ENCODE peak calls at places on chromosomes 3 and 15, in five cellular contexts. T is nucleus accumbens, M is AG08396, N is left cardiac atrium, O is SK-N-SH. K is an unnamed sample.

GRCh38 chr15:89680282-89680873 is 1.2 kb upstream of the PLIN1 start:
- DNase-seq in M (peak; percentile 63), O (no peak), N (peak; percentile 74), T (no peak), K (peak; percentile 55)

GRCh38 chr15:35980719-35981118 is 434.8 kb upstream of the DPH6 start:
- DNase-seq in M (peak; percentile 28), N (no peak), O (no peak), T (no peak), K (no peak)

GRCh38 chr15:78159395-78159794 is 10.2 kb downstream of the IDH3A start:
- DNase-seq in T (no peak), O (no peak), N (no peak), M (no peak), K (no peak)

GRCh38 chr3:34015204-34016142 is 217.0 kb downstream of the PDCD6IP start:
- DNase-seq in M (no peak), O (no peak), T (no peak), N (no peak), K (no peak)

GRCh38 chr15:80404057-80404718 is at the start of gene ARNT2:
- DNase-seq in O (peak; percentile 91), T (peak; percentile 62), M (peak; percentile 74), N (peak; percentile 42), K (peak; percentile 35)

GRCh38 chr15:27871078-27871695 is 227.9 kb downstream of the OCA2 start:
- DNase-seq in M (no peak), O (no peak), N (no peak), T (no peak), K (no peak)

GRCh38 chr3:156382458-156383346 is 172.2 kb downstream of the SSR3 start:
- DNase-seq in T (no peak), O (no peak), N (no peak), M (peak; percentile 46), K (peak; percentile 82)

GRCh38 chr15:78880242-78880533 is 7.5 kb downstream of the MORF4L1 start:
- DNase-seq in N (no peak), O (no peak), T (no peak), M (no peak), K (no peak)

GRCh38 chr3:146265720-146266119 is 14.8 kb upstream of the PLSCR4 start:
- DNase-seq in T (no peak), N (no peak), M (no peak), O (no peak), K (no peak)

GRCh38 chr3:121651684-121652083 is 9.0 kb downstream of the HCLS1 start:
- DNase-seq in N (no peak), O (no peak), M (no peak), T (no peak), K (no peak)

GRCh38 chr15:59741274-59741906 is 52.3 kb upstream of the BNIP2 start:
- DNase-seq in M (peak; percentile 19), T (no peak), O (peak; percentile 52), N (no peak), K (peak; percentile 23)

GRCh38 chr3:9820944-9821343 is 10.9 kb downstream of the TTLL3 start:
- DNase-seq in O (peak; percentile 39), M (no peak), T (no peak), N (no peak), K (no peak)

GRCh38 chr15:74200871-74201419 is 1.6 kb downstream of the STRA6 start:
- DNase-seq in O (peak; percentile 56), T (no peak), M (peak; percentile 36), N (no peak), K (peak; percentile 52)

GRCh38 chr15:78108300-78109084 is 16.1 kb downstream of the SH2D7 start:
- DNase-seq in N (peak; percentile 88), O (peak; percentile 87), M (peak; percentile 88), T (peak; percentile 46), K (peak; percentile 92)

GRCh38 chr15:33985287-33985686 is 17.0 kb downstream of the CHRM5 start:
- DNase-seq in N (no peak), M (peak; percentile 56), O (no peak), T (no peak), K (no peak)

GRCh38 chr3:127093312-127093711 is 99.6 kb upstream of the PRR23E start:
- DNase-seq in N (no peak), M (no peak), T (no peak), O (no peak), K (no peak)

GRCh38 chr15:60585743-60586708 is 107.1 kb upstream of the ICE2 start:
- DNase-seq in T (peak; percentile 18), M (peak; percentile 77), O (peak; percentile 66), N (peak; percentile 41), K (peak; percentile 76)

GRCh38 chr15:68843425-68844311 is 23.0 kb upstream of the ANP32A start:
- DNase-seq in T (peak; percentile 20), M (no peak), N (no peak), O (peak; percentile 82), K (no peak)

GRCh38 chr3:116741462-116741861 is 31.9 kb downstream of the TUSC7 start:
- DNase-seq in N (no peak), O (peak; percentile 11), M (no peak), T (no peak), K (no peak)

GRCh38 chr3:196406806-196407470 is 25.3 kb downstream of the UBXN7 start:
- DNase-seq in N (no peak), M (peak; percentile 86), T (no peak), O (peak; percentile 42), K (no peak)

GRCh38 chr3:45170071-45170470 is 23.9 kb upstream of the CDCP1 start:
- DNase-seq in T (no peak), N (no peak), M (no peak), O (no peak), K (no peak)

GRCh38 chr3:114079761-114080160 is 23.2 kb downstream of the QTRT2 start:
- DNase-seq in T (no peak), N (no peak), O (no peak), M (no peak), K (no peak)

GRCh38 chr3:115388166-115388565 is 235.1 kb upstream of the GAP43 start:
- DNase-seq in M (no peak), T (no peak), O (no peak), N (no peak), K (no peak)

GRCh38 chr3:152444029-152444641 is 175.4 kb downstream of the MBNL1 start:
- DNase-seq in M (peak; percentile 10), N (no peak), O (peak; percentile 27), T (no peak), K (no peak)

GRCh38 chr15:51793521-51793920 is 35.9 kb upstream of the TMOD3 start:
- DNase-seq in N (peak; percentile 79), O (no peak), T (no peak), M (no peak), K (no peak)

GRCh38 chr3:66398228-66399025 is 102.4 kb downstream of the LRIG1 start:
- DNase-seq in M (no peak), T (no peak), N (peak; percentile 15), O (no peak), K (no peak)

GRCh38 chr15:57516327-57517026 is 75.2 kb upstream of the MYZAP start:
- DNase-seq in T (no peak), O (no peak), M (no peak), N (no peak), K (no peak)

GRCh38 chr3:140586311-140586710 is 91.6 kb upstream of the TRIM42 start:
- DNase-seq in M (no peak), N (no peak), O (no peak), T (no peak), K (no peak)

GRCh38 chr3:170357920-170358854 is 672 bp downstream of the SKIL start:
- DNase-seq in T (peak; percentile 48), N (peak; percentile 92), O (peak; percentile 81), M (peak; percentile 69), K (peak; percentile 98)

GRCh38 chr3:105957722-105958121 is 88.9 kb upstream of the CBLB start:
- DNase-seq in T (no peak), N (no peak), M (peak; percentile 13), O (no peak), K (no peak)

GRCh38 chr3:13894096-13894811 is 14.4 kb upstream of the WNT7A start:
- DNase-seq in T (no peak), N (no peak), O (no peak), M (peak; percentile 2), K (no peak)

GRCh38 chr3:69324362-69325025 is 61.4 kb downstream of the FRMD4B start:
- DNase-seq in O (peak; percentile 34), T (no peak), N (no peak), M (no peak), K (no peak)

GRCh38 chr3:25376346-25376745 is 51.7 kb upstream of the RARB start:
- DNase-seq in M (no peak), T (no peak), O (no peak), N (no peak), K (no peak)

GRCh38 chr15:63291507-63291906 is 14.1 kb downstream of the APH1B start:
- DNase-seq in N (no peak), T (no peak), O (no peak), M (peak; percentile 59), K (no peak)

GRCh38 chr3:9770276-9770812 is 597 bp upstream of the CAMK1 start:
- DNase-seq in T (peak; percentile 53), M (no peak), O (peak; percentile 40), N (peak; percentile 91), K (peak; percentile 29)

GRCh38 chr15:99433757-99434211 is 132.0 kb upstream of the MEF2A start:
- DNase-seq in T (no peak), N (peak; percentile 17), M (no peak), O (no peak), K (no peak)